ENCODE peak calls at places on chromosomes 5 and 9, in eight cellular contexts. L, Z, A, Y, P, G, M and J are unnamed samples.

GRCh38 chr5:43042626-43043399 is 2.7 kb upstream of the ANXA2R start:
- DNase-seq in A (peak), L (peak), Z (no peak), Y (no peak), G (peak), P (no peak), M (peak), J (no peak)

GRCh38 chr5:140262221-140262620 is 40.7 kb downstream of the PFDN1 start:
- DNase-seq in Z (no peak), P (no peak), Y (no peak), L (no peak), M (no peak), G (no peak), A (no peak), J (no peak)

GRCh38 chr5:116881921-116882531 is 307.4 kb upstream of the SEMA6A start:
- DNase-seq in P (peak), A (no peak), L (no peak), Y (no peak), M (no peak), Z (no peak), G (no peak), J (peak)

GRCh38 chr9:96777539-96777864 is 385 bp downstream of the ZNF510 start:
- DNase-seq in L (no peak), Y (no peak), G (peak), A (no peak), Z (no peak), M (no peak), P (no peak), J (no peak)

GRCh38 chr9:108511200-108511756 is 344.5 kb downstream of the ACTL7B start:
- DNase-seq in Y (no peak), M (no peak), P (no peak), A (no peak), L (no peak), Z (peak), G (peak), J (no peak)

GRCh38 chr5:67808340-67808739 is 407.2 kb upstream of the PIK3R1 start:
- DNase-seq in G (peak), Y (no peak), L (no peak), Z (no peak), M (no peak), A (no peak), P (no peak), J (no peak)

GRCh38 chr5:81140942-81141341 is 92.2 kb upstream of the CKMT2 start:
- DNase-seq in Y (no peak), A (no peak), Z (no peak), L (no peak), M (no peak), P (no peak), G (peak), J (no peak)

GRCh38 chr5:119439140-119439625 is 13.1 kb upstream of the HSD17B4 start:
- DNase-seq in L (peak), M (no peak), Y (no peak), G (no peak), A (no peak), Z (no peak), P (peak), J (peak)

GRCh38 chr5:123673107-123673506 is 161.1 kb downstream of the CSNK1G3 start:
- DNase-seq in Z (no peak), L (peak), M (no peak), P (peak), A (no peak), Y (no peak), G (no peak), J (peak)

GRCh38 chr5:13505326-13505725 is 439.2 kb downstream of the DNAH5 start:
- DNase-seq in G (no peak), Z (no peak), A (no peak), P (no peak), L (no peak), M (no peak), Y (no peak), J (no peak)

GRCh38 chr9:78316151-78316892 is 19.4 kb downstream of the PSAT1 start:
- DNase-seq in G (no peak), P (no peak), L (no peak), M (no peak), Y (no peak), Z (no peak), A (no peak), J (no peak)

GRCh38 chr9:80059979-80060378 is 488.2 kb downstream of the TLE4 start:
- DNase-seq in A (no peak), P (no peak), M (no peak), G (no peak), L (no peak), Y (no peak), Z (no peak), J (no peak)

GRCh38 chr5:16568875-16569580 is 47.8 kb downstream of the RETREG1 start:
- DNase-seq in Y (no peak), A (no peak), M (peak), G (no peak), Z (no peak), L (peak), P (no peak), J (no peak)

GRCh38 chr5:66830636-66831035 is 234.4 kb downstream of the MAST4 start:
- DNase-seq in G (no peak), M (no peak), Z (no peak), L (no peak), Y (no peak), A (no peak), P (no peak), J (no peak)

GRCh38 chr5:157166164-157166493 is at the start of gene GARIN3:
- DNase-seq in G (no peak), M (no peak), A (no peak), Z (no peak), P (no peak), L (no peak), Y (no peak), J (no peak)

GRCh38 chr9:99109522-99109921 is 4.6 kb downstream of the TGFBR1 start:
- DNase-seq in Y (no peak), A (no peak), P (no peak), G (peak), Z (peak), L (no peak), M (peak), J (no peak)

GRCh38 chr9:69276775-69277174 is 48.2 kb upstream of the ENTREP1 start:
- DNase-seq in A (no peak), L (no peak), P (no peak), G (no peak), Z (no peak), Y (no peak), M (no peak), J (no peak)

GRCh38 chr5:54309751-54310432 is 481 bp downstream of the ARL15 start:
- DNase-seq in M (peak), G (peak), Z (no peak), L (no peak), A (peak), P (peak), Y (no peak), J (no peak)

GRCh38 chr5:28648108-28648507 is 1609.7 kb upstream of the CDH9 start:
- DNase-seq in Y (no peak), M (peak), G (no peak), P (peak), Z (no peak), L (no peak), A (no peak), J (peak)

GRCh38 chr5:179806250-179807045 is at the start of gene MGAT4B:
- DNase-seq in A (peak), Y (no peak), G (peak), M (peak), P (peak), Z (no peak), L (peak), J (no peak)

GRCh38 chr9:21674894-21675293 is 127.5 kb upstream of the MTAP start:
- DNase-seq in A (no peak), Z (no peak), G (peak), Y (no peak), L (no peak), M (no peak), P (no peak), J (no peak)

GRCh38 chr5:149820536-149821503 is 90.7 kb downstream of the PPARGC1B start:
- DNase-seq in M (no peak), G (no peak), P (no peak), Y (no peak), Z (no peak), A (no peak), L (no peak), J (no peak)

GRCh38 chr9:133187561-133188005 is 21.5 kb downstream of the OBP2B start:
- DNase-seq in A (no peak), L (no peak), P (no peak), Y (no peak), M (no peak), G (no peak), Z (no peak), J (no peak)

GRCh38 chr9:133492061-133493021 is 13.4 kb upstream of the SLC2A6 start:
- DNase-seq in M (no peak), P (no peak), Z (no peak), A (no peak), L (no peak), G (peak), Y (no peak), J (no peak)

GRCh38 chr9:34375901-34376595 is 650 bp downstream of the MYORG start:
- DNase-seq in L (no peak), P (peak), M (peak), A (no peak), Z (no peak), G (peak), Y (no peak), J (peak)

GRCh38 chr5:45279109-45279508 is 417.1 kb downstream of the HCN1 start:
- DNase-seq in A (no peak), M (no peak), Y (no peak), L (no peak), P (no peak), Z (no peak), G (no peak), J (peak)

GRCh38 chr9:86546712-86547111 is 192.5 kb upstream of the TUT7 start:
- DNase-seq in M (no peak), Y (no peak), G (no peak), Z (no peak), A (no peak), L (no peak), P (no peak), J (no peak)

GRCh38 chr9:112867275-112867991 is 23.2 kb downstream of the SLC46A2 start:
- DNase-seq in Y (no peak), L (no peak), A (no peak), P (peak), Z (peak), M (no peak), G (peak), J (peak)